ENCODE peak calls at places on chromosomes 11 and 22, in four cellular contexts. H is K562, Y is GM12878, P is A549. X is an unnamed sample.

GRCh38 chr11:109424893-109425292 is 2.9 kb downstream of the C11orf87 start:
- DNase-seq in H (peak; percentile 16), Y (no peak), P (no peak), X (peak; percentile 43)

GRCh38 chr11:47229161-47229560 is 14.4 kb downstream of the DDB2 start:
- DNase-seq in H (peak; percentile 8), Y (no peak), P (no peak), X (no peak)

GRCh38 chr11:109086931-109087330 is 335.1 kb upstream of the C11orf87 start:
- DNase-seq in H (no peak), Y (no peak), P (no peak), X (no peak)

GRCh38 chr11:21771097-21771496 is 421.8 kb upstream of the ANO5 start:
- DNase-seq in H (no peak), Y (no peak), P (no peak), X (no peak)

GRCh38 chr11:10771457-10771856 is 20.4 kb downstream of the CTR9 start:
- DNase-seq in H (no peak), Y (no peak), P (no peak), X (no peak)

GRCh38 chr11:102810943-102811528 is 13.1 kb upstream of the MMP1 start:
- DNase-seq in H (no peak), Y (no peak), P (peak; percentile 6), X (peak; percentile 18)

GRCh38 chr22:46564084-46564714 is 26.8 kb upstream of the CELSR1 start:
- DNase-seq in H (no peak), Y (no peak), P (no peak), X (no peak)

GRCh38 chr11:65160643-65161042 is 9.4 kb upstream of the SPDYC start:
- DNase-seq in H (no peak), Y (no peak), P (no peak), X (no peak)

GRCh38 chr11:115197433-115197832 is 306.8 kb downstream of the CADM1 start:
- DNase-seq in H (no peak), Y (no peak), P (no peak), X (no peak)

GRCh38 chr11:87036756-87037449 is 831 bp upstream of the TMEM135 start:
- DNase-seq in H (peak; percentile 52), Y (no peak), P (no peak), X (peak; percentile 24)

GRCh38 chr11:78838417-78838816 is 263.8 kb upstream of the NARS2 start:
- DNase-seq in H (no peak), Y (no peak), P (no peak), X (no peak)

GRCh38 chr11:43578346-43579170 is 102.0 kb upstream of the HSD17B12 start:
- DNase-seq in H (no peak), Y (no peak), P (no peak), X (peak; percentile 23)

GRCh38 chr22:50504245-50505211 is 3.0 kb downstream of the LMF2 start:
- DNase-seq in H (no peak), Y (no peak), P (no peak), X (no peak)

GRCh38 chr11:118672865-118673264 is 6.6 kb downstream of the TREH start:
- DNase-seq in H (peak; percentile 21), Y (no peak), P (no peak), X (no peak)

GRCh38 chr11:27532652-27533325 is 26.2 kb upstream of the LIN7C start:
- DNase-seq in H (no peak), Y (no peak), P (no peak), X (no peak)

GRCh38 chr11:119645018-119645417 is 84.0 kb downstream of the NECTIN1 start:
- DNase-seq in H (no peak), Y (no peak), P (no peak), X (no peak)

GRCh38 chr11:86916330-86916729 is 38.9 kb downstream of the FZD4 start:
- DNase-seq in H (no peak), Y (no peak), P (peak; percentile 60), X (no peak)

GRCh38 chr11:105609341-105609781 is 512 bp upstream of the GRIA4 start:
- DNase-seq in H (peak; percentile 10), Y (no peak), P (no peak), X (peak; percentile 19)

GRCh38 chr11:123434911-123435310 is 4.8 kb downstream of the GRAMD1B start:
- DNase-seq in H (no peak), Y (no peak), P (no peak), X (no peak)

GRCh38 chr11:68825603-68826002 is 16.1 kb downstream of the CPT1A start:
- DNase-seq in H (no peak), Y (no peak), P (no peak), X (peak; percentile 79)

GRCh38 chr11:104534268-104534667 is 364.0 kb downstream of the CASP12 start:
- DNase-seq in H (no peak), Y (no peak), P (peak; percentile 0), X (peak; percentile 77)

GRCh38 chr11:31959711-31960110 is 131.2 kb upstream of the RCN1 start:
- DNase-seq in H (no peak), Y (no peak), P (no peak), X (peak; percentile 8)

GRCh38 chr11:64490562-64491216 is 100.3 kb upstream of the SLC22A12 start:
- DNase-seq in H (no peak), Y (no peak), P (no peak), X (no peak)

GRCh38 chr11:78212586-78213371 is 24.1 kb downstream of the USP35 start:
- DNase-seq in H (no peak), Y (no peak), P (no peak), X (no peak)

GRCh38 chr11:12318791-12319733 is 58.3 kb upstream of the PARVA start:
- DNase-seq in H (no peak), Y (no peak), P (no peak), X (no peak)

GRCh38 chr11:70487763-70488162 is 89.4 kb downstream of the CTTN start:
- DNase-seq in H (no peak), Y (no peak), P (no peak), X (no peak)

GRCh38 chr11:123479048-123479837 is 49.2 kb downstream of the GRAMD1B start:
- DNase-seq in H (no peak), Y (peak; percentile 67), P (no peak), X (peak; percentile 88)

GRCh38 chr22:47072642-47072967 is 310.2 kb downstream of the TBC1D22A start:
- DNase-seq in H (no peak), Y (no peak), P (no peak), X (no peak)

GRCh38 chr22:35559354-35560005 is 18.8 kb downstream of the RASD2 start:
- DNase-seq in H (no peak), Y (no peak), P (no peak), X (no peak)

GRCh38 chr22:37747715-37748100 is 50.9 kb downstream of the TRIOBP start:
- DNase-seq in H (no peak), Y (no peak), P (no peak), X (no peak)

GRCh38 chr11:17479284-17480214 is 2.9 kb upstream of the ABCC8 start:
- DNase-seq in H (peak; percentile 68), Y (no peak), P (peak; percentile 58), X (no peak)

GRCh38 chr22:30833328-30833727 is 135.2 kb downstream of the MORC2 start:
- DNase-seq in H (no peak), Y (no peak), P (no peak), X (no peak)

GRCh38 chr11:57792060-57792541 is 30.5 kb downstream of the CTNND1 start:
- DNase-seq in H (no peak), Y (peak; percentile 93), P (no peak), X (peak; percentile 98)

GRCh38 chr11:96267001-96267489 is 76.0 kb downstream of the MAML2 start:
- DNase-seq in H (no peak), Y (no peak), P (no peak), X (no peak)

GRCh38 chr11:79390477-79390876 is 50.4 kb downstream of the TENM4 start:
- DNase-seq in H (no peak), Y (no peak), P (no peak), X (no peak)

DNA sequence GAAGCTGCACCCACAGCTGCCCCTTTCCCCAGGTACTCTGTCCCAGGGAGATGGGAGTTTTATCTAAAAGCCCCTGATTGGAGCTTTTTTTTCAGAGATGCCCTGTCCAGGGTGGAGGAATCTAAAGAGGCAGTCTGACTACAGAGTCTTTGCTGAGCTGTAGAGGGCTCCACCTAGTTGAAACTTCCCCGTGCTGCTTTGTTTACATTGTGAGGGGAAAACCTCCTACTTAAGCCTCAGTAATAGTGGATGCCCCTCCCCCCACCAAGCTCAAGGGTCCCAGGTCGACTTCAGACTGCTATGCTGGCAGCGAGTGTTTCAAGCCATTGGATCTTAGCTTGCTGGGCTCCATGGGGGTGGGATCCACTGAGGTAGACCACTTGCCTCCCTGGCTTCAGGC is 470.1 kb upstream of the LARGE1 start:
- DNase-seq in H (no peak), Y (no peak), P (no peak), X (no peak)
- TF ChIP-seq POLR2A in H (no peak), Y (no peak), P (no peak), X (no peak)

GRCh38 chr11:131464024-131464423 is 93.6 kb downstream of the NTM start:
- DNase-seq in H (no peak), Y (no peak), P (no peak), X (no peak)
- TF ChIP-seq MYC in H (no peak), Y (no peak), P (no peak), X (no peak)

GRCh38 chr11:394858-395655 is 1.0 kb downstream of the PKP3 start:
- DNase-seq in H (peak; percentile 27), Y (no peak), P (no peak), X (no peak)

GRCh38 chr11:393219-394033 is 583 bp upstream of the PKP3 start:
- DNase-seq in H (peak; percentile 86), Y (no peak), P (peak; percentile 97), X (peak; percentile 62)

GRCh38 chr11:392102-392777 is 1.8 kb upstream of the PKP3 start:
- DNase-seq in H (no peak), Y (no peak), P (no peak), X (no peak)

GRCh38 chr11:395866-396265 is 1.9 kb downstream of the PKP3 start:
- DNase-seq in H (no peak), Y (no peak), P (no peak), X (no peak)

GRCh38 chr11:394034-394857 is at the start of gene PKP3:
- DNase-seq in H (peak; percentile 87), Y (no peak), P (peak; percentile 86), X (no peak)
- TF ChIP-seq POLR2A in H (peak; percentile 81), Y (no peak), P (peak; percentile 73), X (no peak)

DNA sequence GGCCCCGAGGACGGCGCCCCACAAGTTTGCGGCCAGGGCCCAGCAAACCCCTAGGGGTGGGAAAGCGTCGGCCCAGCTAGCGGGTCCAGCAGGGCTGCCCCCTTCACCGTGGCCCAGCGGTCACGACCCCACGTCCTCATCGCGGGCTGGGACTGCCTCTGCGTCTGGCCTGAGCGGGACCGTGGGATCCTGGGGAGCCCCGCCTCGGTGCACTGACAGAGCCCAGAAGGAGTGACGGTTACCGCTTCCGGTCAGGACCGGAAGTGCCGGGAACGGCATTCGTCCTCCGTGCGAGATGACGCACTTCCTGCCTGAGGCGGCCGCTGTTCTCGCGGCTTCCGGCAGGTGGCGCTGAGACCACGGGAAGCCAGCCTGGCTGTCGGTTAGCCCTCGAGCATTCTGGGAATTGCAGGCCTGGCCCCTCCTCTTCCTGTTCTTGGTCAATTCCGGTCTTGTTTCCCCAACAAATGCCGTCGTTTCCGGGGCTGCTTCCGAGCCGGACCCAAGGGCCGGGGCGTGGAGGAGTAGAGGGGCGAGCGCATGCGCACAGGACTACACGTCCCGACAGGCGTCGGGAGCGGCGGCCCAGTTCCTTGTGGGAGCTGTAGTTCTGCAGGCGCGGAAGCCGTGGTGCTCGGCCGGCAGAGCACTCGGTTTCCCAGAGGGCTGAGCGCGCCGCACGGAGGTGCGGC is at the start of gene TSSC4:
- DNase-seq in H (peak; percentile 96), Y (peak; percentile 99), P (peak; percentile 99), X (peak; percentile 100)
- TF ChIP-seq MYC in H (no peak), Y (no peak), P (no peak), X (peak; percentile 71)